ENCODE peak calls at places on chromosomes 6 and 20, in five cellular contexts. J, W, U, T and Z are unnamed samples.

GRCh38 chr6:17226766-17227338 is 54.3 kb upstream of the RBM24 start:
- DNase-seq in J (no peak), W (no peak), U (no peak), T (no peak), Z (no peak)

GRCh38 chr6:157514659-157515496 is 133.9 kb downstream of the ZDHHC14 start:
- DNase-seq in J (peak; percentile 15), W (no peak), U (no peak), T (no peak), Z (peak; percentile 71)

GRCh38 chr6:29146154-29146553 is 24.6 kb upstream of the OR2J2 start:
- DNase-seq in J (no peak), W (no peak), U (no peak), T (no peak), Z (no peak)

GRCh38 chr20:14915356-14915755 is 577.9 kb upstream of the FLRT3 start:
- DNase-seq in J (no peak), W (no peak), U (no peak), T (peak; percentile 31), Z (peak; percentile 79)

GRCh38 chr6:29593199-29593598 is 8.3 kb downstream of the OR2H2 start:
- DNase-seq in J (no peak), W (no peak), U (no peak), T (no peak), Z (no peak)

GRCh38 chr6:151060096-151060741 is 179.5 kb upstream of the AKAP12 start:
- DNase-seq in J (no peak), W (no peak), U (no peak), T (no peak), Z (no peak)

GRCh38 chr6:45478235-45478634 is 100.5 kb upstream of the SUPT3H start:
- DNase-seq in J (no peak), W (no peak), U (no peak), T (no peak), Z (no peak)

GRCh38 chr20:53677447-53678314 is 84.0 kb upstream of the ZNF217 start:
- DNase-seq in J (peak; percentile 30), W (peak; percentile 85), U (no peak), T (peak; percentile 47), Z (peak; percentile 27)

GRCh38 chr20:34538671-34539123 is 19.8 kb upstream of the MAP1LC3A start:
- DNase-seq in J (peak; percentile 47), W (peak; percentile 56), U (no peak), T (peak; percentile 60), Z (peak; percentile 49)

DNA sequence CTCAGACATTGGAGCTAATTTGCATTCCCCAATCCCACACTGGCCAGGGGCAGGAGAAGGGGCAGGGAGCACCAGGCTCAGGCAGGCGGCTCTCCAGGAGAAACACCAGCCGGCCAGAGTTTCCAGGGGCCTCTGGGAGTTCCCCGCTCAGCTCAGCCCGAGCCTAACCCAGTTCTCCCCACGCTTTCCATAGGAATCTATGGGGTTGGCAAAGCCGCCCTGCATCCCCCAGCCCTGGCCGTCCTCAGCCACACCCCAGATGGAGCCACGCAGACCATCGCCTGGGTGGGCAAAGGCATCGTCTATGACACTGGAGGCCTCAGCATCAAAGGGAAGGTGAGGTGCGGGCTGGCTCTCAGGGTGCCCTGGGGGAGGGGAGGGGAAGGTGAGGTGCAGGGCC is 8.2 kb downstream of the NPEPL1 start:
- DNase-seq in J (no peak), W (no peak), U (peak; percentile 22), T (no peak), Z (no peak)
- H3K36me3 ChIP-seq in J (peaks cover 67% of the 10 kb centered on the region), W (peaks cover 92% of the 10 kb centered on the region), U (peaks cover 95% of the 10 kb centered on the region), T (peaks cover 100% of the 10 kb centered on the region), Z (peaks cover 86% of the 10 kb centered on the region)

DNA sequence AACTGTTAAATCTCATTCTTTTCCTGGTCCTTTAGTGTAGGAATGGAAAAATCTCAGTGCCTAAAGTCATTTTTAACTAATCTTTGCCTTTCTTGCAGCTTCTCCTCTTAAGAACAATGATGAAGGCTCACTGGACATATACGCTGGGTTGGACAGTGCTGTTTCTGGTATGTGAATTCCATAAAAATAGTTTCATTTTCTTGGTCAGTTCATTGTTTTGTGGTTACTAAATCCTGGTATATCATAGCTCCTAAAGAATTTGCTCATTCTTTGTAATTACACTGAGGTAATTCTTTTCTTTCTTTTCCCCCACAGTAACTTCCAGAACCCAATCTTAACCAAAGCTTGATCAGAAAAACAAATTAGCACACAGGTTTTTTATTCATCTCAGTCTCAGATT is 23.4 kb downstream of the CASP8AP2 start:
- DNase-seq in J (no peak), W (no peak), U (no peak), T (no peak), Z (no peak)
- H3K36me3 ChIP-seq in J (peaks cover 47% of the 10 kb centered on the region), W (peaks cover 93% of the 10 kb centered on the region), U (peaks cover 84% of the 10 kb centered on the region), T (peaks cover 93% of the 10 kb centered on the region), Z (no peaks in the 10 kb centered on the region)

DNA sequence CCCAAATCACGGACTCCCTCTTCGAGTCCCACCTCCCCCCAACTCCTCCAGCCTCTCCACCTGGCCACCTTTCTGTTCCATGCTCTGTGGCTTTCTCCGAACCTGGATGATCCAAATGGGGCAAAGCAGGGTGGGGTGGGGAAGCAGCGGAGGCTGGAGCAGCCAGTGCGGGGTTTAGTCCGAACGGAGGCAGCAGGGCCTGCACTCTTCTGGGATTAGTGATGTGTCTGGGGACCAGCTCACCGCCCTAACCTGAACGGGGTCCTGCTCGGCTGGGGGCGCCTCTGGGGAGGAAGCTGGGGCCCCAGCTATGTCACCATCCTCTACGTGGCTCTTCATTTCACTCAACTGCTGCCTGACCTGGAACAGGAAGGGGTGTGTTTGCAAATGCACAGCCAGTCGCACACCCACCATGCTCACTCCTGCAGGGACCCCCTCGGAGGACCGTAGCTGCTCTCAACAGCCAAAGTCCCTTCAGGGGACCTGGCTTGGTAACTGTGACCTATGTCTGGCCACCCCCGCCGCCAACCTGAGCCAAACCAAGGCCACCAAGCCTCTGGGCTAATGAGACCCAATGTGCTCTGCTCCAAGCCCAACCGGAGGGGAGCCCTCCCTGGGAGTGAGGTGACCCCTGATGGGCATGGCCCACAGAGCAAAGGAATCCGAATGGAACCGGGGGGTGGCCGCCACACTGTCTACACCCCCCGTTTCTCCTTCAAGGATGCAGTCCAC is 46.8 kb downstream of the DSTN start:
- DNase-seq in J (peak; percentile 1), W (peak; percentile 2), U (no peak), T (peak; percentile 24), Z (no peak)
- H3K36me3 ChIP-seq in J (peaks cover 67% of the 10 kb centered on the region), W (peaks cover 67% of the 10 kb centered on the region), U (peaks cover 96% of the 10 kb centered on the region), T (peaks cover 79% of the 10 kb centered on the region), Z (peaks cover 79% of the 10 kb centered on the region)

GRCh38 chr6:44435500-44435899 is 48.0 kb downstream of the CDC5L start:
- DNase-seq in J (no peak), W (no peak), U (no peak), T (no peak), Z (no peak)
- H3K36me3 ChIP-seq in J (no peaks in the 10 kb centered on the region), W (peaks cover 79% of the 10 kb centered on the region), U (peaks cover 47% of the 10 kb centered on the region), T (peaks cover 36% of the 10 kb centered on the region), Z (no peaks in the 10 kb centered on the region)